ENCODE peak calls at places on chromosomes 1 and 21, in four cellular contexts. One of them, this sample, is unnamed.

GRCh38 chr1:173870252-173871075 is 2.3 kb downstream of the ZBTB37 start:
- DNase-seq in transverse colon: peak; percentile 32
- DNase-seq in HuH-7.5: no peak
- DNase-seq in activated gamma-delta T cell: no peak
- DNase-seq in this sample: no peak

GRCh38 chr1:241857131-241857530 is 9.1 kb downstream of the EXO1 start:
- DNase-seq in activated gamma-delta T cell: no peak
- DNase-seq in HuH-7.5: no peak
- DNase-seq in transverse colon: no peak
- DNase-seq in this sample: no peak

GRCh38 chr1:85579619-85580018 is 942 bp upstream of the CCN1 start:
- DNase-seq in activated gamma-delta T cell: no peak
- DNase-seq in HuH-7.5: no peak
- DNase-seq in transverse colon: no peak
- DNase-seq in this sample: no peak

GRCh38 chr1:243842978-243843490 is 7.0 kb downstream of the AKT3 start:
- DNase-seq in activated gamma-delta T cell: no peak
- DNase-seq in HuH-7.5: no peak
- DNase-seq in transverse colon: no peak
- DNase-seq in this sample: no peak

GRCh38 chr1:150909585-150910185 is 16.5 kb upstream of the SETDB1 start:
- DNase-seq in HuH-7.5: no peak
- DNase-seq in activated gamma-delta T cell: no peak
- DNase-seq in transverse colon: no peak
- DNase-seq in this sample: no peak

GRCh38 chr21:33234618-33235520 is 5.1 kb downstream of the IFNAR2 start:
- DNase-seq in transverse colon: no peak
- DNase-seq in HuH-7.5: no peak
- DNase-seq in activated gamma-delta T cell: no peak
- DNase-seq in this sample: no peak

GRCh38 chr1:36740446-36740845 is 257.7 kb upstream of the CSF3R start:
- DNase-seq in transverse colon: no peak
- DNase-seq in activated gamma-delta T cell: no peak
- DNase-seq in HuH-7.5: no peak
- DNase-seq in this sample: no peak

GRCh38 chr1:64933296-64934070 is 32.9 kb downstream of the JAK1 start:
- DNase-seq in activated gamma-delta T cell: no peak
- DNase-seq in HuH-7.5: no peak
- DNase-seq in transverse colon: no peak
- DNase-seq in this sample: no peak

GRCh38 chr1:28297826-28298225 is 31.0 kb upstream of the MED18 start:
- DNase-seq in transverse colon: no peak
- DNase-seq in activated gamma-delta T cell: no peak
- DNase-seq in HuH-7.5: no peak
- DNase-seq in this sample: no peak

GRCh38 chr1:241456743-241457142 is 62.8 kb downstream of the FH start:
- DNase-seq in activated gamma-delta T cell: no peak
- DNase-seq in transverse colon: no peak
- DNase-seq in HuH-7.5: no peak
- DNase-seq in this sample: no peak

GRCh38 chr1:234201600-234201999 is 171.7 kb upstream of the COA6 start:
- DNase-seq in activated gamma-delta T cell: no peak
- DNase-seq in transverse colon: no peak
- DNase-seq in HuH-7.5: no peak
- DNase-seq in this sample: no peak